ENCODE peak calls at places on chromosomes 7 and 10, in five cellular contexts. B is thoracic aorta; O is CD8-positive, alpha-beta memory T cell; E is ovary; X is BE2C. P is an unnamed sample. For H3K4me1, the result is how much of the 10 kb centered on the place peaks cover.

GRCh38 chr7:33152087-33152486 is 22.7 kb downstream of the BBS9 start:
- DNase-seq in B (no peak), O (no peak), X (no peak), E (no peak), P (no peak)

GRCh38 chr10:1434202-1434601 is 303.1 kb downstream of the ADARB2 start:
- DNase-seq in B (no peak), E (no peak), O (no peak), X (no peak), P (no peak)

GRCh38 chr7:132577206-132578049 is 1.2 kb upstream of the PLXNA4 start:
- DNase-seq in B (peak), X (peak), O (no peak), E (peak), P (peak)

GRCh38 chr10:69721690-69722310 is 79.9 kb upstream of the COL13A1 start:
- DNase-seq in X (no peak), O (no peak), B (no peak), E (no peak), P (peak)

GRCh38 chr10:15661574-15661973 is 58.1 kb downstream of the ITGA8 start:
- DNase-seq in X (no peak), E (no peak), O (no peak), B (no peak), P (no peak)

GRCh38 chr7:151432658-151433521 is 7.1 kb downstream of the CRYGN start:
- DNase-seq in B (no peak), E (peak), X (no peak), O (no peak), P (no peak)

GRCh38 chr7:84549409-84549808 is 354.8 kb upstream of the SEMA3A start:
- DNase-seq in B (no peak), O (no peak), E (no peak), X (no peak), P (no peak)

GRCh38 chr7:116417593-116418345 is 81.8 kb upstream of the CAV2 start:
- DNase-seq in X (no peak), B (no peak), E (no peak), O (no peak), P (peak)

GRCh38 chr7:778271-778967 is 51.3 kb upstream of the PRKAR1B start:
- DNase-seq in O (no peak), E (no peak), X (no peak), B (no peak), P (no peak)

GRCh38 chr7:1935176-1936005 is 265.3 kb downstream of the ELFN1 start:
- DNase-seq in X (no peak), B (no peak), E (no peak), O (no peak), P (no peak)
- H3K4me3 ChIP-seq in X (no peak), B (no peak), E (no peak), O (no peak), P (no peak)

GRCh38 chr10:102519246-102519805 is 15.6 kb downstream of the SUFU start:
- DNase-seq in B (no peak), X (no peak), O (no peak), E (no peak), P (no peak)

GRCh38 chr10:102517553-102517952 is 13.8 kb downstream of the SUFU start:
- DNase-seq in O (no peak), E (no peak), B (no peak), X (no peak), P (no peak)

GRCh38 chr10:102524746-102525145 is 21.0 kb downstream of the SUFU start:
- DNase-seq in O (no peak), E (no peak), B (no peak), X (no peak), P (no peak)

GRCh38 chr10:102522874-102523249 is 19.1 kb downstream of the SUFU start:
- DNase-seq in X (no peak), E (no peak), B (no peak), O (no peak), P (no peak)

GRCh38 chr10:102523250-102524029 is 19.7 kb downstream of the SUFU start:
- DNase-seq in B (no peak), E (no peak), O (no peak), X (no peak), P (no peak)
- H3K4me1 ChIP-seq in B (under half), E (under half), O (under half), X (under half), P (under half)

GRCh38 chr10:4354382-4354812 is 471.6 kb upstream of the AKR1E2 start:
- DNase-seq in X (no peak), O (no peak), B (no peak), E (no peak), P (no peak)
- H3K4me3 ChIP-seq in X (no peak), O (no peak), B (no peak), E (no peak), P (no peak)

DNA sequence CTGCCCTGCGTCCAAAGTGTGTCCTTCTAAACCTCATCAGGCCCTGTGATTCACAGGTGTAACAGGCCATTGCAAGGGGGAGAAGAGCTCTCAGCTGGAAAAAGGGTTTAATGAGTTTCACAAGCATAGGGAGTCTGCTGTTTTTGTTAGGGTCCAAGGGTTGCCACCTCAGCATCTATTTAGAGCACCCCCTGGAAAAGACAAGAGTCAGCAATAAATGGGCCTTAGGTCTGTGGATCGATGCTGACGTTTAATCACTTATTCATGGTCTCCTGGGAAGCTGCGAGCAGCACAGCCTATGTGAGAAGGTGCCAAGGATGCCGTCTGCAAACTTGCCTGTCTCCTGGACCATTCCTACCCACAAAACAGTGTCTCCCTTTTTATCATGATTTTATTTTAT is 78.4 kb upstream of the BAIAP2L1 start:
- DNase-seq in O (no peak), B (no peak), E (no peak), X (no peak), P (no peak)
- H3K4me1 ChIP-seq in O (under half), B (under half), E (under half), X (under half), P (under half)

GRCh38 chr7:12490105-12490688 is 80.3 kb upstream of the SCIN start:
- DNase-seq in B (no peak), X (no peak), O (no peak), E (no peak), P (no peak)
- H3K4me3 ChIP-seq in B (no peak), X (no peak), O (no peak), E (no peak), P (no peak)

GRCh38 chr10:25694976-25695375 is 239.1 kb upstream of the MYO3A start:
- DNase-seq in X (no peak), O (no peak), B (no peak), E (no peak), P (peak)

GRCh38 chr10:25694206-25694933 is 239.7 kb upstream of the MYO3A start:
- DNase-seq in X (no peak), E (no peak), O (no peak), B (no peak), P (no peak)

DNA sequence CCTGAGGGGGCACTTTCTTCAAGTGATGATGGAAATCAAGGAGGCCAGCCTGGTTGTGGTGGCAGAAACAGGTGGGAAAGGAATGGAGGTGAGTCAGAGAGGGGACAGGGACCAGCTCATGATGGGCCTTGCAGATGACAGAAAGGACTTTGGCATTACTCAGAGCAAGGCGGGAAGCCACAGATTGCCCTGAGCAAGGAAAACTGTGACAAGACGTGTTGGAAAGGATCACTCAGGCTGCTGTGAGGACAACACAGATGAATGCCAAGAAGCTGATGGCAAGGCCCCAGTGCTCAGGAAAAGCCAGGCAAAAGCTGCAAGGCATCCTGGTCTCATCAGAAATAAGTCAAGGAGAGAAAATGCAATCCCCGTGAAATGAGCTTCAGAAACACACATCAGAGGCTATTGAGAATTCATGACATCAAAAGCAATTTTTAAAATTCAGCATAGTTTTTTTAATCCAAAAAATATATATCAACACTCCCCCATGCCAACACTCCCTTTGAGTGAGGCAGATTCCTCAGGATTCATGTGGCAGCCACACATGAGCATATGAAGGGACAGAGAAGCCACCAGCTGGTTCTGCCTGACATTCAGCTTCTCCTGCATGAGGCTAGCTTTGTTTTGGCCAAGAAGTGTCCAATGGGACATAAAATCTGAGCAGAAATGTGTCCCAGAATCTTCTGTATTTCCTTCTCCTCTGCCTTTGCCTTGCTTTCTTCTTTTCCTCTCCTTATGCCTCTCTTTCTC is 244.5 kb upstream of the MYO3A start:
- DNase-seq in O (no peak), E (no peak), X (no peak), B (no peak), P (no peak)
- H3K4me1 ChIP-seq in O (under half), E (under half), X (under half), B (under half), P (under half)

DNA sequence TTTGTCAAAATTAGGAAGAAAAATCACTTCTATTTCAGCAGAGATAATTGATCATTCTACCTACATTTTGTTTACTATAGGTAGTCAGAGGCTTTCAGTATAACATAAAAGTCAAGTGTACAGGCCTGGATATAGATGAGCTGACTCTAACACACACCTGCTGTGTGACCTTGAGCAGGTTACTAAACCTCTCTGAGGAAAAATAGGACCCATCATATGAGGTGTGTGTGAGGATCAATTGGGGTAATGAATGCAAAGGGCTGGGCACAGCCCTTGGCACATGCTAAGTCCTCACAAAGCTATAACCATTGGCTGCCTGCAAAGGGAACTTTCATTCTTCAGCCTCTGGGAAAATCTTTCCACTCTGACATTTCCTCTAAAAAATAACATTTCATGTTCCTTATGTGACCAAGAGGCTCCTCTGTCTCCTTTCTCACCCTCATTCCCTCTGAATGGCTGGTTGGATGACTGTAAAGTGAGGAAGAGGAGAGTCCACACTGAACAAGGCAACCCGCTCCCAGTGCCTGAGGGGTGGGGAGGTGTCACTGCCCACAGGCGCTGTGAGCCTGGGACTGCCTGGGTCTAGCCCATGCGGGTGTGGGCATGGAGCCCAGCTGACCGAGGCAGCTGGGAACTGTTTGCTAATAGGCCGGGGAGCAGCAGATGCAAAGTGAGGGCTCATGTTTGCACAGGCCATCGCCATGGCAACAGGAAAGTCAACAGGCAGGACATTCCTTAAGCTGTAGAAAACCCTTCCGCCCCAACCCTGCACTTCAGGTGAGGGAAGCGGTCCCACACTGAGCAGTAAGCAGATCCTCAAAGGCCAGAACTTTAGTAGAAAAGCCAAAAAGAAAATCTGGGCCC is 36.8 kb downstream of the MYOF start:
- DNase-seq in E (peak), B (peak), O (no peak), X (peak), P (peak)
- H3K4me3 ChIP-seq in E (no peak), B (peak), O (no peak), X (no peak), P (no peak)

DNA sequence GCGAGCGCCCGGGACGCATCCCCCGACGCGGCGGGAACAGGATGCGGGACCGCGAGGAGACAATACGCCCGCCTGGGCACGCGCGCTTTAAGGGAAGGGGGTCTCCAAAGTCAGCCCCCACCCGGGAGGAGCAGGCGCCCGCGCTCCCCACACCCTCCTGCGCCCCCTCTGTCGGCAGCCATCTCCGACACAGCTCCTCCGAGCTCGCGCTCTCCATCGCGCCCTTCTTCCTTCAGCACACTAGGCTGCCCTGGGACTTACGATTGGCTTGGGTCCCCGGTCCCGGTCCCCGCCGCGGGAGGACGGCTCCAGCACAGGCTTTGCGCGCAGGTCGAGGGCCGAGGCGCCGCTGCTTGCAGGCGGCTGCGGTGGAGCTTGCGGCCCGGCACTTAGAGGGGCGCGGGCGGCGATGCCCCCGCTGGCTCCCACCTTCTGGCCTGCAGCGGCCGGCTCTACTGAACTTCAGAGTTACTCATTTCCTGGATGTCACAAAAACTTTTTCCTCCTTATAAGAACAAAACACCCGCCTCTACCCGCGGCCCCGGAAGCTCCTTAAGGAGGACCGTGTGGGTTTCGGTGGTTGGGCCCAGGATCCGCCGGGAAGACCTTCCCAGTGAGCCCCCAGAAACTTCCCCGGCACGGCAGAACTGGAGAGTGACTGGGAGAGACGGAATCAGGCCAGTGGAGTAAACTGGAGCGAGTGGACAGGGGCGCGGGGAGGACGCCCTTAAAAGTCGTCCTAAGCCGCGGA is at the start of gene ITPRIP:
- DNase-seq in O (peak), E (peak), B (no peak), X (peak), P (peak)
- H3K4me1 ChIP-seq in O (under half), E (under half), B (under half), X (under half), P (under half)

GRCh38 chr7:27170936-27171635 is 3.0 kb downstream of the HOXA10 start:
- DNase-seq in X (peak), O (no peak), E (no peak), B (no peak), P (no peak)

GRCh38 chr7:27172823-27173411 is 1.2 kb downstream of the HOXA10 start:
- DNase-seq in X (no peak), O (no peak), E (peak), B (no peak), P (peak)

GRCh38 chr7:27171636-27172387 is 2.3 kb downstream of the HOXA10 start:
- DNase-seq in B (no peak), E (no peak), O (no peak), X (peak), P (no peak)

GRCh38 chr7:27173412-27174076 is 576 bp downstream of the HOXA10 start:
- DNase-seq in B (no peak), O (no peak), E (peak), X (no peak), P (peak)

DNA sequence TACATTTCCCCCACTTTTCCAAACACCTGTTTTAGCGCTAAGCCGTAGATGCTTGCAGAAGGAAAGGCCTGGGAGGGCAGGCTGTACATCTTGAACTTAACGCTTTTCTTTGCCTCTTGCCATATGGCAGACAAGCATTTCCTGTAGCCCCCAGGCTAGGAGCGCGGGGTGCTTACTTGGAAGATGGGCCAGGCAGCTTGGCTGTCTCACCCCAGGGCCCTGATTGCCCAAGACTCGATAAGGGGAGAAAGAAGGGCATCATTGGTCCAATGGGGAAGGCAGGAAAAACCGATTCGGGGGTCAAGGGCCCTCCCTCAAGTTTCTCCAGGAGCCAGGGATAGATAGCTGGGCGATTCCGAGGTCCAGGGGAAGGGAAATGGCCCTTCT is 1.7 kb downstream of the HOXA10 start:
- DNase-seq in B (no peak), E (peak), O (no peak), X (peak), P (peak)
- H3K4me3 ChIP-seq in B (peak), E (peak), O (no peak), X (no peak), P (peak)